ENCODE peak calls at places on chromosomes 4 and X, in four cellular contexts. T is AG20443; L is activated CD4-positive, alpha-beta memory T cell treated with anti-CD3 and anti-CD28 coated beads, Interleukin-2, amount 10 ng/mL, durations not matched to agents 7 days and 5 days; D is T follicular helper cell. B is an unnamed sample.

GRCh38 chrX:73337366-73337765 is 109.5 kb upstream of the CDX4 start:
- DNase-seq in T (no peak), L (no peak), D (no peak), B (no peak)

GRCh38 chr4:114108869-114109268 is 129.4 kb upstream of the ARSJ start:
- DNase-seq in T (peak; percentile 8), L (no peak), D (no peak), B (no peak)

GRCh38 chr4:137961051-137961438 is 281.1 kb downstream of the SLC7A11 start:
- DNase-seq in T (peak; percentile 61), L (no peak), D (no peak), B (no peak)

GRCh38 chr4:183987529-183987946 is 82.4 kb downstream of the STOX2 start:
- DNase-seq in T (peak; percentile 79), L (no peak), D (no peak), B (no peak)

GRCh38 chrX:137565921-137566745 is at the start of gene ZIC3:
- DNase-seq in T (peak; percentile 70), L (no peak), D (no peak), B (no peak)

GRCh38 chr4:98662619-98663225 is 4.3 kb upstream of the TSPAN5 start:
- DNase-seq in T (no peak), L (peak; percentile 42), D (peak; percentile 33), B (no peak)

GRCh38 chr4:8439914-8440490 is 521 bp downstream of the ACOX3 start:
- DNase-seq in T (no peak), L (no peak), D (no peak), B (peak; percentile 53)

GRCh38 chrX:16946971-16947562 is 609 bp downstream of the REPS2 start:
- DNase-seq in T (peak; percentile 6), L (no peak), D (no peak), B (no peak)

GRCh38 chr4:68469482-68469881 is 22.2 kb downstream of the TMPRSS11E start:
- DNase-seq in T (no peak), L (no peak), D (no peak), B (no peak)

GRCh38 chrX:11702965-11703631 is 37.4 kb upstream of the ARHGAP6 start:
- DNase-seq in T (no peak), L (no peak), D (no peak), B (no peak)

GRCh38 chrX:108359811-108360602 is 78.2 kb downstream of the COL4A6 start:
- DNase-seq in T (no peak), L (no peak), D (no peak), B (no peak)

GRCh38 chr4:7261174-7261573 is 68.8 kb downstream of the SORCS2 start:
- DNase-seq in T (peak; percentile 52), L (no peak), D (no peak), B (no peak)

GRCh38 chr4:65645185-65645584 is 25.1 kb downstream of the EPHA5 start:
- DNase-seq in T (peak; percentile 4), L (no peak), D (no peak), B (no peak)

GRCh38 chr4:73596001-73596400 is 24.2 kb downstream of the RASSF6 start:
- DNase-seq in T (no peak), L (no peak), D (no peak), B (no peak)